ENCODE peak calls at places on chromosomes 7 and 10, in seven cellular contexts. Y is dorsolateral prefrontal cortex, O is choroid plexus epithelial cell, W is bronchial epithelial cell, E is HCT116, G is fibroblast of pulmonary artery, L is prostate gland. R is an unnamed sample.

GRCh38 chr10:44154956-44155355 is 229.9 kb downstream of the CXCL12 start:
- DNase-seq in E (no peak), G (no peak), O (no peak), Y (no peak), L (no peak), W (no peak), R (no peak)

GRCh38 chr7:47378728-47379395 is 203.0 kb downstream of the TNS3 start:
- DNase-seq in G (no peak), Y (peak; percentile 37), W (no peak), L (no peak), O (no peak), E (no peak), R (no peak)

GRCh38 chr10:112603062-112603461 is 156.0 kb downstream of the VTI1A start:
- DNase-seq in Y (no peak), W (no peak), O (no peak), E (no peak), G (no peak), L (no peak), R (no peak)

GRCh38 chr7:106419455-106420182 is 134.8 kb upstream of the NAMPT start:
- DNase-seq in O (no peak), W (peak; percentile 91), L (no peak), E (no peak), G (peak; percentile 28), Y (no peak), R (no peak)

GRCh38 chr7:112204072-112204775 is 2.0 kb downstream of the DOCK4 start:
- DNase-seq in O (peak; percentile 22), W (no peak), L (peak; percentile 22), Y (no peak), G (peak; percentile 25), E (no peak), R (no peak)

GRCh38 chr7:159197066-159197975 is 52.7 kb upstream of the VIPR2 start:
- DNase-seq in E (no peak), G (no peak), O (peak; percentile 20), W (peak; percentile 10), L (no peak), Y (no peak), R (no peak)

GRCh38 chr10:22723343-22723779 is 9.0 kb upstream of the PIP4K2A start:
- DNase-seq in E (no peak), L (no peak), O (no peak), G (no peak), W (no peak), Y (no peak), R (no peak)

GRCh38 chr10:78550090-78550489 is 516.4 kb downstream of the RPS24 start:
- DNase-seq in Y (no peak), G (no peak), E (no peak), O (no peak), W (no peak), L (no peak), R (no peak)

GRCh38 chr10:58771850-58772249 is 259.2 kb downstream of the BICC1 start:
- DNase-seq in E (no peak), L (no peak), O (no peak), W (no peak), Y (no peak), G (no peak), R (no peak)

GRCh38 chr7:107700570-107700969 is 39.9 kb downstream of the SLC26A4 start:
- DNase-seq in L (no peak), G (no peak), O (no peak), W (no peak), Y (no peak), E (no peak), R (no peak)

GRCh38 chr7:134539380-134540004 is 9.4 kb upstream of the AKR1B15 start:
- DNase-seq in O (no peak), G (no peak), E (no peak), L (no peak), W (no peak), Y (no peak), R (no peak)

GRCh38 chr7:142012825-142013506 is 17.3 kb downstream of the MGAM start:
- DNase-seq in E (no peak), O (peak; percentile 21), G (no peak), W (peak; percentile 72), Y (no peak), L (no peak), R (no peak)

GRCh38 chr10:75405201-75406143 is 3.9 kb upstream of the ZNF503 start:
- DNase-seq in O (no peak), L (peak; percentile 62), G (no peak), Y (no peak), E (no peak), W (no peak), R (no peak)

GRCh38 chr7:66522518-66522917 is 106.2 kb upstream of the KCTD7 start:
- DNase-seq in O (no peak), Y (no peak), L (no peak), E (no peak), G (no peak), W (no peak), R (no peak)

GRCh38 chr10:114501650-114502049 is 97.3 kb upstream of the AFAP1L2 start:
- DNase-seq in L (no peak), Y (no peak), E (no peak), W (no peak), G (no peak), O (no peak), R (no peak)
- TF ChIP-seq CTCF in L (peak; percentile 23), Y (no peak), E (no peak), W (no peak), G (no peak), O (no peak), R (no peak)

GRCh38 chr10:13953371-13953770 is 366.6 kb downstream of the PRPF18 start:
- DNase-seq in G (no peak), W (peak; percentile 15), Y (no peak), O (no peak), E (no peak), L (no peak), R (no peak)

GRCh38 chr10:13959443-13960359 is 371.0 kb downstream of the FRMD4A start:
- DNase-seq in O (no peak), Y (no peak), L (no peak), E (no peak), W (no peak), G (no peak), R (no peak)

GRCh38 chr10:13955426-13955825 is 368.7 kb downstream of the PRPF18 start:
- DNase-seq in G (no peak), O (no peak), E (no peak), Y (no peak), L (no peak), W (no peak), R (no peak)

GRCh38 chr10:13957856-13958255 is 371.1 kb downstream of the PRPF18 start:
- DNase-seq in O (no peak), E (no peak), W (no peak), L (no peak), Y (no peak), G (no peak), R (no peak)

DNA sequence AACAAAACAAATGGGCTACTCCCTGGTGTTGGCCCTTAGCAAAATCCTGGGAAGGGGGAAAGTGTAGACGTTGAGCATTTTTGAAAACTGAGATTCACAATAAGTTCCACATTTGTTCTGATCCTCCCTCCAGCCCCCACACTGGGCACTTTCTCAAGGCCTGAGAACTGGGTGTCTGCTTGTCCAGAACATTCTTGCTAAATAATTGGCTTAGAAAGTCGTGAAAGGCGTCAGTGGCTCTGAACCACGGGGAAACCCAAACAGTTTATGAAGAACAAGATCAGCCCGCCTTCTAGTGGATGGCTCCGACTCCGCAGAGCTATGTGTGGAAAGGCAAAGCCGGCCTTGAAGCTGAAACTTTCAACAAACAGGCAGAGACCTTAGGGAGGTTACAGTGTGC is 370.1 kb downstream of the PRPF18 start:
- DNase-seq in O (peak; percentile 95), G (peak; percentile 81), Y (no peak), L (peak; percentile 8), W (no peak), E (no peak), R (no peak)
- TF ChIP-seq CTCF in O (peak; percentile 89), G (peak; percentile 49), Y (peak; percentile 34), L (no peak), W (no peak), E (no peak), R (peak; percentile 6)

DNA sequence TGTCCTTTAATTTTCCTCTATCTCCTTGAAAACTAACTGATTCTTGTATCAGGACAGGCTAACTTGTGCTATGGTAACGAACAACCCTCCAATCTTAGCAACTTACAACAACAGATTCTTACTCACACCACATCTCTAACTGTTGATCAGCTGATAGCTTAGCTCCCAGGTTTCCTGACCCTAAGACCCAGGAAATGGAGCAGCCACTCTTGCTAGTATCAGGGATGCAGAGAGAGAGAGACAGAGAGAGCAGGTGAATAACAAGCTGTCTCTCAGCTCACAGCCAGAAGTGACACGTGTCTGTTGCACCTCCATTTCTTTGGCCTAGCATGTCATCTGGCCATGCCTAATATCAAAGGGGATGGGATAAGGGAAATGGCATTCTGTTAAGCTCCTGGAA is 1289.0 kb upstream of the AUTS2 start:
- DNase-seq in L (no peak), Y (no peak), W (no peak), E (no peak), G (no peak), O (no peak), R (no peak)
- TF ChIP-seq CTCF in L (no peak), Y (no peak), W (no peak), E (no peak), G (no peak), O (no peak), R (no peak)

GRCh38 chr7:149468208-149468607 is 7.3 kb upstream of the ZNF777 start:
- DNase-seq in W (peak; percentile 66), Y (no peak), L (no peak), O (peak; percentile 7), G (peak; percentile 22), E (no peak), R (peak; percentile 14)
- TF ChIP-seq CTCF in W (no peak), Y (no peak), L (no peak), O (peak; percentile 6), G (no peak), E (no peak), R (peak; percentile 18)

GRCh38 chr10:71074176-71074755 is 138.1 kb upstream of the UNC5B start:
- DNase-seq in O (no peak), G (no peak), E (no peak), W (no peak), Y (no peak), L (no peak), R (no peak)
- TF ChIP-seq CTCF in O (no peak), G (no peak), E (no peak), W (no peak), Y (no peak), L (no peak), R (no peak)